ENCODE peak calls at places on chromosome 15, in five cellular contexts. I, Z, J, D and M are unnamed samples.

GRCh38 chr15:72968531-72968922 is 83.7 kb upstream of the NEO1 start:
- DNase-seq in I (no peak), Z (no peak), J (no peak), D (no peak), M (no peak)

GRCh38 chr15:52076889-52077781 is 35.4 kb downstream of the BCL2L10 start:
- DNase-seq in I (no peak), Z (peak), J (no peak), D (no peak), M (peak)

GRCh38 chr15:74889390-74889881 is 406 bp upstream of the MPI start:
- DNase-seq in I (peak), Z (no peak), J (peak), D (peak), M (no peak)

GRCh38 chr15:53759333-53759975 is at the start of gene WDR72:
- DNase-seq in I (no peak), Z (no peak), J (peak), D (no peak), M (no peak)

GRCh38 chr15:27617013-27617412 is 482.1 kb downstream of the OCA2 start:
- DNase-seq in I (no peak), Z (no peak), J (no peak), D (no peak), M (no peak)

GRCh38 chr15:75532413-75533250 is 46.5 kb downstream of the PTPN9 start:
- DNase-seq in I (peak), Z (peak), J (no peak), D (peak), M (peak)

GRCh38 chr15:98805434-98806274 is 157.3 kb downstream of the IGF1R start:
- DNase-seq in I (no peak), Z (no peak), J (no peak), D (no peak), M (no peak)

GRCh38 chr15:64686130-64686735 is 89.2 kb downstream of the RBPMS2 start:
- DNase-seq in I (no peak), Z (peak), J (no peak), D (no peak), M (peak)

GRCh38 chr15:29430831-29431230 is 161.2 kb upstream of the NSMCE3 start:
- DNase-seq in I (no peak), Z (no peak), J (no peak), D (no peak), M (no peak)

GRCh38 chr15:72318408-72318942 is 1.5 kb downstream of the CELF6 start:
- DNase-seq in I (no peak), Z (no peak), J (no peak), D (no peak), M (no peak)

GRCh38 chr15:80483656-80484055 is 79.5 kb downstream of the ARNT2 start:
- DNase-seq in I (no peak), Z (no peak), J (no peak), D (no peak), M (peak)

GRCh38 chr15:95409924-95410323 is 920.6 kb upstream of the NR2F2 start:
- DNase-seq in I (no peak), Z (no peak), J (no peak), D (no peak), M (no peak)

GRCh38 chr15:99247063-99247462 is 2.3 kb downstream of the TTC23 start:
- DNase-seq in I (no peak), Z (no peak), J (no peak), D (no peak), M (no peak)

GRCh38 chr15:38600241-38600640 is 35.6 kb upstream of the RASGRP1 start:
- DNase-seq in I (no peak), Z (no peak), J (no peak), D (no peak), M (no peak)

GRCh38 chr15:62845239-62846126 is 197.1 kb upstream of the TPM1 start:
- DNase-seq in I (no peak), Z (peak), J (no peak), D (no peak), M (peak)

GRCh38 chr15:35529784-35530183 is 16.2 kb downstream of the DPH6 start:
- DNase-seq in I (no peak), Z (no peak), J (no peak), D (no peak), M (no peak)

GRCh38 chr15:93056836-93057235 is 32.2 kb downstream of the RGMA start:
- DNase-seq in I (no peak), Z (no peak), J (no peak), D (no peak), M (no peak)

GRCh38 chr15:63250312-63250965 is 27.0 kb upstream of the APH1B start:
- DNase-seq in I (no peak), Z (peak), J (no peak), D (no peak), M (peak)

GRCh38 chr15:98113357-98113756 is 152.9 kb downstream of the ARRDC4 start:
- DNase-seq in I (no peak), Z (peak), J (no peak), D (no peak), M (no peak)

GRCh38 chr15:63490345-63491034 is 13.9 kb upstream of the USP3 start:
- DNase-seq in I (no peak), Z (no peak), J (no peak), D (no peak), M (no peak)

GRCh38 chr15:51108933-51109550 is 14.3 kb upstream of the TNFAIP8L3 start:
- DNase-seq in I (no peak), Z (peak), J (no peak), D (no peak), M (peak)

GRCh38 chr15:50993598-50993997 is 85.1 kb downstream of the AP4E1 start:
- DNase-seq in I (no peak), Z (no peak), J (no peak), D (no peak), M (no peak)

GRCh38 chr15:40955930-40956542 is 2.8 kb downstream of the CHAC1 start:
- DNase-seq in I (no peak), Z (no peak), J (no peak), D (no peak), M (no peak)

GRCh38 chr15:70528270-70528706 is 235.1 kb downstream of the UACA start:
- DNase-seq in I (no peak), Z (no peak), J (no peak), D (no peak), M (no peak)

GRCh38 chr15:52256366-52256765 is 39.2 kb downstream of the MYO5C start:
- DNase-seq in I (peak), Z (peak), J (no peak), D (peak), M (peak)

GRCh38 chr15:40358492-40359353 is 704 bp downstream of the DISP2 start:
- DNase-seq in I (no peak), Z (no peak), J (no peak), D (no peak), M (no peak)

GRCh38 chr15:96974761-96975160 is 644.3 kb downstream of the NR2F2 start:
- DNase-seq in I (no peak), Z (no peak), J (no peak), D (no peak), M (no peak)

GRCh38 chr15:78660584-78660983 is 19.6 kb upstream of the CHRNB4 start:
- DNase-seq in I (no peak), Z (no peak), J (peak), D (no peak), M (no peak)

GRCh38 chr15:39333393-39333792 is 247.5 kb upstream of the THBS1 start:
- DNase-seq in I (no peak), Z (no peak), J (no peak), D (no peak), M (no peak)

GRCh38 chr15:79195239-79195638 is 87.3 kb upstream of the ANKRD34C start:
- DNase-seq in I (no peak), Z (no peak), J (no peak), D (no peak), M (no peak)

GRCh38 chr15:54033954-54034458 is 55.8 kb downstream of the UNC13C start:
- DNase-seq in I (no peak), Z (no peak), J (no peak), D (no peak), M (no peak)

GRCh38 chr15:76206325-76206976 is 104.8 kb downstream of the ETFA start:
- DNase-seq in I (peak), Z (peak), J (peak), D (peak), M (peak)

GRCh38 chr15:39028069-39028468 is 463.5 kb upstream of the RASGRP1 start:
- DNase-seq in I (peak), Z (peak), J (no peak), D (no peak), M (peak)

GRCh38 chr15:66651198-66651597 is 50.8 kb upstream of the SMAD6 start:
- DNase-seq in I (no peak), Z (no peak), J (no peak), D (no peak), M (no peak)

GRCh38 chr15:95235033-95235432 is 1003.7 kb downstream of the MCTP2 start:
- DNase-seq in I (no peak), Z (no peak), J (no peak), D (no peak), M (no peak)

GRCh38 chr15:74172751-74173544 is 562 bp upstream of the ISLR start:
- DNase-seq in I (peak), Z (peak), J (no peak), D (peak), M (no peak)

GRCh38 chr15:71678191-71678590 is 132.2 kb upstream of the NR2E3 start:
- DNase-seq in I (no peak), Z (no peak), J (no peak), D (no peak), M (no peak)

GRCh38 chr15:44692659-44693058 is 18.5 kb downstream of the PATL2 start:
- DNase-seq in I (no peak), Z (no peak), J (no peak), D (no peak), M (no peak)

GRCh38 chr15:59892995-59893394 is 111.1 kb upstream of the FOXB1 start:
- DNase-seq in I (no peak), Z (no peak), J (no peak), D (no peak), M (peak)

GRCh38 chr15:77067691-77068367 is 3.1 kb downstream of the TSPAN3 start:
- DNase-seq in I (no peak), Z (no peak), J (no peak), D (no peak), M (no peak)

DNA sequence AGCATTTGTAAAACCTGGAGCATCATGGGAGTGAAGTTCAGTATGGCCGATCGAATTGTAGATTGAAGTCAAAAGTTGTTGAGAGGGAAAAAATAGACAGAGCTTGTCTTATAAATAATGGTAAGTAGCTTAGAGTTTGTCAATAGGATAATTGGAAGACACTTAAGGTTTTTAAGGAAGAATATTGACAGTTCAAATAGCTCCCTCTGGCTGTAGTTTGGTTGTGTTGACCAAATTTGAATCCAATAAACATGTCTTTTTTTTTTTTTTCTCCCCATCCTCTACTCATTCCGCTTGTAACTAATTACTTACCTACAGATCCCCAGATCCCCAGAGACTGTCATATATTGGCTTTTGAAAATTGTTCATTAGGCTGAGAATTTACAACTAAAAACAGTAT is 677.0 kb downstream of the AGBL1 start:
- DNase-seq in I (no peak), Z (no peak), J (no peak), D (no peak), M (no peak)
- TF ChIP-seq CTCF in I (no peak), Z (no peak), J (no peak), D (peak), M (no peak)

GRCh38 chr15:37015476-37015875 is 84.9 kb downstream of the MEIS2 start:
- DNase-seq in I (no peak), Z (no peak), J (no peak), D (no peak), M (peak)
- H3K4me3 ChIP-seq in I (no peak), Z (no peak), J (no peak), D (no peak), M (peak)

GRCh38 chr15:101288905-101289513 is 6.0 kb downstream of the SNRPA1 start:
- DNase-seq in I (no peak), Z (peak), J (no peak), D (no peak), M (peak)
- TF ChIP-seq CTCF in I (peak), Z (peak), J (peak), D (peak), M (peak)

DNA sequence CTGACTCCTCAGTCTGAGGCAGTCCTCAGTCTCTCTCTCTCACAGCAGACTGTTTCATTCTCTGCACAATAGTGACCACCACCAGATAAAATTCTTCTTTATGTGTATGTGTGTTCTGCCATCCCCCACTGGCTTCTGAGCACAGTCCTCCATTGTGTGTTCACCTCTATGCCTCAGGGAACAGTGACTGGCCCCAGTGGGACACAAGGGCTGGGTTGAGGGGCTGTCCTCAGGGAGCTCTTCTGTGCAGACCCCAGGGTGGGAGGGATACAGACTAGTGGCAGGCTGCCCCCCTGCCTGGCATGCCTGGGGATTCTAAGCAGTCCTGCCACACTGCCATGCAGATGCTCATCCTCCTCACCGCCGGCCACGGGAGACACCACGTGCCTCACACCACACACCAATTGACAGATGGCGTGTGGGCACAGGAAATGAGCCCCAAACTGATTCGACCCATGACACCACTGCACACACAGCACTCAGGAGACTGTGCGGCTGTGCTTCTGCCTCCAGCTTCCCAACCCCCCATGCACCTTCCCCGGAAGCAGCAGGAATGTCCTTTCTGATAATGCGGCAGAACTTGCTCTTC is 237.6 kb upstream of the CHRNA7 start:
- DNase-seq in I (no peak), Z (no peak), J (no peak), D (no peak), M (no peak)
- H3K4me3 ChIP-seq in I (no peak), Z (no peak), J (no peak), D (no peak), M (no peak)

DNA sequence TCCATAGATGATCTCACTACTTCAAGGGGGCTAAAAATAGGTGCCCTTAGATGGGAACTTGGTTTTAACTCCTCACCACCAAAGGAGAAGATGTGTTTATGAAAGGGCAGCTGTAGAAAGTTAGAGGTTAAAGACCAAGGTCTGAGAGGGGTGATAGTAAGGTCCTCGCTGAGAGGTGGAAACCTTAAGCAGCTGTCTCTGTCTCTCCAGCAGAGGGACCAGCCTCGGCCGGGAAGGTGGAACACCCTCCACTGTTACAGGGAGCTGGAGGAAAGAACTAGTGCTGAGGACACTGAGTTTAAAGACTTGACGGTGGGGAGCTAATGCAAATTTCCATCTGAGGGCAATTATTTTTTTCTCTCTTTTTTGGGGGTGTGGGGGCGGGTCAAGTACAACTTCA is 8.9 kb upstream of the RLBP1 start:
- DNase-seq in I (no peak), Z (no peak), J (no peak), D (no peak), M (peak)
- TF ChIP-seq CTCF in I (no peak), Z (peak), J (no peak), D (no peak), M (no peak)

GRCh38 chr15:82146990-82147461 is 101.2 kb upstream of the MEX3B start:
- DNase-seq in I (no peak), Z (peak), J (no peak), D (no peak), M (peak)
- H3K4me3 ChIP-seq in I (no peak), Z (no peak), J (no peak), D (no peak), M (no peak)

DNA sequence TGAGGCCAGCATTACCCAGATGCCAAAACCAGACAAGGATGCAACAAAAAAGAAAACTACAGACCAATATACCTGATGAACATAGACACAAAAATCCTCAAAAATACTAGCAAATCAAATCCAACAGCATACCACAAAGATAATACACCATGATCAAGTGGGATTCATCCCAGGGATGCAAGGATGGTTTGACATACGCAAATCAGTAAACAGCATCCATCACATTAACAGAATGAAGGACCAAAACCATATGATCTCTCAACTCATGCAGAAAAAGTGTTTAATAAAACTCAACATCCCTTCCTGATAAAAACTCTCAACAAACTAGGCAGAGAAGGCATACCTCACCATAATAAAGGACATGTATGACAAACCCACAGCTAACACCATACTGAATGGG is 14.0 kb upstream of the PIAS1 start:
- DNase-seq in I (no peak), Z (no peak), J (no peak), D (no peak), M (no peak)
- TF ChIP-seq CTCF in I (no peak), Z (no peak), J (no peak), D (no peak), M (no peak)

GRCh38 chr15:57708047-57708446 is 1.5 kb downstream of the POLR2M start:
- DNase-seq in I (no peak), Z (no peak), J (no peak), D (no peak), M (no peak)
- H3K4me3 ChIP-seq in I (peak), Z (peak), J (peak), D (peak), M (peak)

GRCh38 chr15:56053046-56053400 is 59.6 kb upstream of the NEDD4 start:
- DNase-seq in I (no peak), Z (no peak), J (no peak), D (no peak), M (no peak)
- TF ChIP-seq CTCF in I (no peak), Z (no peak), J (no peak), D (no peak), M (no peak)